ENCODE peak calls at places on chromosomes 11 and 22, in eight cellular contexts. W, E, O, S, C, Y, Q and G are unnamed samples.

GRCh38 chr11:47879259-47880184 is 31.4 kb upstream of the NUP160 start:
- DNase-seq in W (no peak), E (no peak), O (no peak), S (no peak), C (no peak), Y (no peak), Q (no peak), G (no peak)

GRCh38 chr11:36407360-36407759 is 102.7 kb downstream of the TRAF6 start:
- DNase-seq in W (no peak), E (no peak), O (no peak), S (no peak), C (no peak), Y (no peak), Q (no peak), G (no peak)

GRCh38 chr22:43404673-43405385 is 7.0 kb upstream of the MPPED1 start:
- DNase-seq in W (no peak), E (no peak), O (no peak), S (no peak), C (no peak), Y (no peak), Q (no peak), G (no peak)

GRCh38 chr11:67302571-67303131 is 679 bp upstream of the SSH3 start:
- DNase-seq in W (peak), E (peak), O (no peak), S (no peak), C (no peak), Y (no peak), Q (no peak), G (no peak)

GRCh38 chr22:50656122-50657070 is 16.2 kb upstream of the SHANK3 start:
- DNase-seq in W (no peak), E (no peak), O (no peak), S (peak), C (no peak), Y (no peak), Q (no peak), G (no peak)

GRCh38 chr22:37220543-37220968 is 8.3 kb upstream of the SSTR3 start:
- DNase-seq in W (no peak), E (no peak), O (no peak), S (no peak), C (no peak), Y (no peak), Q (no peak), G (no peak)

GRCh38 chr11:130846606-130847005 is 69.7 kb downstream of the SNX19 start:
- DNase-seq in W (no peak), E (no peak), O (no peak), S (peak), C (no peak), Y (no peak), Q (no peak), G (no peak)

GRCh38 chr11:12157241-12157661 is 46.9 kb downstream of the MICAL2 start:
- DNase-seq in W (no peak), E (no peak), O (no peak), S (peak), C (no peak), Y (no peak), Q (no peak), G (no peak)

GRCh38 chr22:45454260-45454659 is 40.8 kb downstream of the RIBC2 start:
- DNase-seq in W (no peak), E (no peak), O (no peak), S (peak), C (no peak), Y (no peak), Q (no peak), G (no peak)

GRCh38 chr22:24134090-24134846 is 47.0 kb upstream of the SUSD2 start:
- DNase-seq in W (peak), E (peak), O (no peak), S (no peak), C (no peak), Y (no peak), Q (no peak), G (no peak)

GRCh38 chr11:61494341-61495038 is 14.1 kb upstream of the LRRC10B start:
- DNase-seq in W (no peak), E (no peak), O (no peak), S (no peak), C (no peak), Y (no peak), Q (no peak), G (no peak)

GRCh38 chr11:107014871-107015270 is 3.4 kb downstream of the GUCY1A2 start:
- DNase-seq in W (no peak), E (no peak), O (no peak), S (peak), C (no peak), Y (no peak), Q (no peak), G (no peak)

GRCh38 chr11:119368121-119369034 is 13.1 kb downstream of the USP2 start:
- DNase-seq in W (peak), E (peak), O (peak), S (no peak), C (no peak), Y (no peak), Q (no peak), G (no peak)

GRCh38 chr11:38687008-38687407 is 2089.0 kb upstream of the RAG2 start:
- DNase-seq in W (no peak), E (no peak), O (no peak), S (no peak), C (no peak), Y (no peak), Q (no peak), G (no peak)

GRCh38 chr11:74683941-74684481 is 47.2 kb downstream of the CHRDL2 start:
- DNase-seq in W (no peak), E (no peak), O (no peak), S (peak), C (no peak), Y (no peak), Q (no peak), G (no peak)

GRCh38 chr11:2781413-2782274 is 81.8 kb upstream of the KCNQ1OT1 start:
- DNase-seq in W (no peak), E (peak), O (no peak), S (no peak), C (no peak), Y (no peak), Q (no peak), G (no peak)

GRCh38 chr22:29524440-29525191 is 28.9 kb downstream of the THOC5 start:
- DNase-seq in W (peak), E (peak), O (peak), S (peak), C (peak), Y (no peak), Q (peak), G (no peak)

GRCh38 chr22:44668190-44668885 is 33.7 kb upstream of the PRR5 start:
- DNase-seq in W (peak), E (no peak), O (no peak), S (no peak), C (no peak), Y (peak), Q (peak), G (no peak)

GRCh38 chr11:47406896-47407745 is 1.3 kb upstream of the SLC39A13 start:
- DNase-seq in W (no peak), E (no peak), O (no peak), S (no peak), C (no peak), Y (no peak), Q (no peak), G (no peak)

GRCh38 chr11:128914216-128915147 is 23.3 kb downstream of the KCNJ5 start:
- DNase-seq in W (no peak), E (no peak), O (no peak), S (no peak), C (no peak), Y (no peak), Q (no peak), G (no peak)

GRCh38 chr22:44086759-44087158 is 62.7 kb downstream of the PARVB start:
- DNase-seq in W (no peak), E (peak), O (no peak), S (no peak), C (no peak), Y (no peak), Q (no peak), G (no peak)

GRCh38 chr11:121884601-121885000 is 231.4 kb downstream of the BLID start:
- DNase-seq in W (no peak), E (no peak), O (no peak), S (no peak), C (no peak), Y (no peak), Q (no peak), G (no peak)

GRCh38 chr22:38858492-38858891 is 13.5 kb downstream of the CBX6 start:
- DNase-seq in W (no peak), E (no peak), O (no peak), S (no peak), C (no peak), Y (no peak), Q (no peak), G (no peak)

GRCh38 chr22:48890693-48891554 is 936.7 kb downstream of the BRD1 start:
- DNase-seq in W (no peak), E (no peak), O (no peak), S (no peak), C (no peak), Y (no peak), Q (no peak), G (no peak)

GRCh38 chr11:34380696-34381095 is 22.9 kb upstream of the ABTB2 start:
- DNase-seq in W (no peak), E (no peak), O (no peak), S (peak), C (no peak), Y (no peak), Q (no peak), G (no peak)

GRCh38 chr11:69109101-69109500 is 46.6 kb upstream of the SMIM38 start:
- DNase-seq in W (no peak), E (no peak), O (no peak), S (no peak), C (no peak), Y (no peak), Q (no peak), G (no peak)

GRCh38 chr22:27212617-27213177 is 555.3 kb downstream of the MIAT start:
- DNase-seq in W (no peak), E (peak), O (no peak), S (peak), C (no peak), Y (no peak), Q (peak), G (no peak)

GRCh38 chr11:119315139-119316016 is 1.6 kb downstream of the MCAM start:
- DNase-seq in W (peak), E (no peak), O (peak), S (peak), C (no peak), Y (no peak), Q (no peak), G (no peak)

GRCh38 chr11:74257934-74258553 is 53.4 kb downstream of the P4HA3 start:
- DNase-seq in W (peak), E (peak), O (no peak), S (no peak), C (no peak), Y (no peak), Q (no peak), G (no peak)

GRCh38 chr22:16815073-16815472 is 10.1 kb downstream of the XKR3 start:
- DNase-seq in W (no peak), E (no peak), O (no peak), S (no peak), C (no peak), Y (no peak), Q (no peak), G (no peak)

GRCh38 chr11:131668867-131669780 is 298.7 kb downstream of the NTM start:
- DNase-seq in W (peak), E (no peak), O (peak), S (peak), C (no peak), Y (no peak), Q (peak), G (no peak)

GRCh38 chr22:46620588-46621242 is 529 bp downstream of the GRAMD4 start:
- DNase-seq in W (no peak), E (no peak), O (no peak), S (no peak), C (no peak), Y (no peak), Q (no peak), G (no peak)

GRCh38 chr22:42958937-42959336 is 56.0 kb downstream of the PACSIN2 start:
- DNase-seq in W (no peak), E (no peak), O (no peak), S (no peak), C (no peak), Y (no peak), Q (no peak), G (no peak)